ENCODE peak calls at places on chromosomes 13 and 19, in eight cellular contexts. E is fibroblast of lung, W is bronchial epithelial cell, S is fibroblast of villous mesenchyme, J is pancreas, M is HFFc6, V is esophagus muscularis mucosa, U is neural crest cell. N is an unnamed sample.

GRCh38 chr19:38649305-38650179 is 2.1 kb downstream of the ACTN4 start:
- DNase-seq in E (no peak), W (peak), S (no peak), J (peak), M (no peak), V (no peak), U (no peak), N (peak)

GRCh38 chr13:106986687-106987434 is 418.9 kb upstream of the ARGLU1 start:
- DNase-seq in E (no peak), W (no peak), S (peak), J (no peak), M (no peak), V (no peak), U (no peak), N (no peak)

GRCh38 chr19:18922228-18922985 is 2.9 kb downstream of the DDX49 start:
- DNase-seq in E (no peak), W (no peak), S (no peak), J (no peak), M (no peak), V (no peak), U (no peak), N (no peak)

GRCh38 chr13:113975416-113975815 is 1.5 kb upstream of the C13orf46 start:
- DNase-seq in E (no peak), W (no peak), S (no peak), J (no peak), M (no peak), V (no peak), U (no peak), N (no peak)

GRCh38 chr13:19984430-19985218 is 26.1 kb downstream of the ZMYM2 start:
- DNase-seq in E (peak), W (peak), S (peak), J (no peak), M (peak), V (no peak), U (no peak), N (peak)

GRCh38 chr13:88656751-88657150 is 985.6 kb downstream of the SLITRK5 start:
- DNase-seq in E (no peak), W (peak), S (no peak), J (no peak), M (no peak), V (no peak), U (no peak), N (peak)

GRCh38 chr13:25727250-25727649 is 324.6 kb downstream of the SHISA2 start:
- DNase-seq in E (no peak), W (no peak), S (no peak), J (peak), M (no peak), V (no peak), U (no peak), N (no peak)

GRCh38 chr13:62931901-62932883 is 1516.5 kb upstream of the PCDH20 start:
- DNase-seq in E (peak), W (no peak), S (peak), J (no peak), M (no peak), V (no peak), U (no peak), N (no peak)

GRCh38 chr19:57068921-57069697 is 50.7 kb upstream of the USP29 start:
- DNase-seq in E (no peak), W (no peak), S (peak), J (no peak), M (no peak), V (no peak), U (no peak), N (no peak)

GRCh38 chr13:20193142-20193923 is 595 bp upstream of the GJB2 start:
- DNase-seq in E (no peak), W (no peak), S (peak), J (no peak), M (no peak), V (peak), U (no peak), N (no peak)

GRCh38 chr19:51687791-51688664 is 5.1 kb upstream of the SPACA6 start:
- DNase-seq in E (peak), W (peak), S (peak), J (peak), M (peak), V (no peak), U (no peak), N (peak)

GRCh38 chr13:51234676-51235075 is 12.5 kb downstream of the FAM124A start:
- DNase-seq in E (no peak), W (no peak), S (peak), J (no peak), M (no peak), V (no peak), U (no peak), N (no peak)

GRCh38 chr13:40446365-40446764 is 220.1 kb downstream of the FOXO1 start:
- DNase-seq in E (peak), W (peak), S (no peak), J (no peak), M (no peak), V (no peak), U (no peak), N (no peak)

GRCh38 chr13:98524793-98525192 is 52.1 kb downstream of the STK24 start:
- DNase-seq in E (no peak), W (no peak), S (no peak), J (no peak), M (no peak), V (no peak), U (no peak), N (no peak)

GRCh38 chr13:67147257-67148218 is 82.6 kb downstream of the PCDH9 start:
- DNase-seq in E (peak), W (peak), S (peak), J (no peak), M (peak), V (no peak), U (no peak), N (peak)

GRCh38 chr19:1213391-1214286 is 8.1 kb downstream of the STK11 start:
- DNase-seq in E (peak), W (peak), S (peak), J (no peak), M (peak), V (no peak), U (no peak), N (peak)

GRCh38 chr19:41116261-41116660 is 2.0 kb downstream of the CYP2F1 start:
- DNase-seq in E (no peak), W (no peak), S (no peak), J (no peak), M (no peak), V (no peak), U (no peak), N (no peak)

GRCh38 chr13:23558675-23559536 is 11.3 kb upstream of the TNFRSF19 start:
- DNase-seq in E (peak), W (peak), S (peak), J (no peak), M (peak), V (no peak), U (peak), N (peak)

GRCh38 chr19:6613711-6614110 is 22.8 kb upstream of the CD70 start:
- DNase-seq in E (peak), W (peak), S (no peak), J (no peak), M (no peak), V (no peak), U (no peak), N (peak)

GRCh38 chr13:33284016-33284415 is 1.5 kb downstream of the STARD13 start:
- DNase-seq in E (peak), W (no peak), S (no peak), J (no peak), M (peak), V (no peak), U (no peak), N (no peak)

GRCh38 chr13:74128171-74128767 is 5.9 kb downstream of the KLF12 start:
- DNase-seq in E (peak), W (peak), S (peak), J (no peak), M (peak), V (no peak), U (no peak), N (peak)

GRCh38 chr13:114143806-114144605 is 11.6 kb upstream of the RASA3 start:
- DNase-seq in E (no peak), W (no peak), S (no peak), J (no peak), M (no peak), V (no peak), U (no peak), N (no peak)

GRCh38 chr13:113777311-113778260 is 18.6 kb downstream of the TMEM255B start:
- DNase-seq in E (peak), W (no peak), S (peak), J (no peak), M (no peak), V (no peak), U (peak), N (no peak)

GRCh38 chr13:32272021-32272695 is 43.0 kb downstream of the ZAR1L start:
- DNase-seq in E (no peak), W (peak), S (peak), J (no peak), M (no peak), V (no peak), U (no peak), N (peak)

GRCh38 chr13:75633285-75633684 is 2.8 kb upstream of the LMO7 start:
- DNase-seq in E (peak), W (peak), S (peak), J (no peak), M (peak), V (no peak), U (no peak), N (no peak)

GRCh38 chr13:49225358-49226042 is 5.4 kb downstream of the MLNR start:
- DNase-seq in E (no peak), W (peak), S (peak), J (no peak), M (no peak), V (peak), U (no peak), N (peak)

GRCh38 chr19:10580979-10581631 is 6.0 kb downstream of the AP1M2 start:
- DNase-seq in E (peak), W (peak), S (peak), J (peak), M (peak), V (peak), U (peak), N (peak)

GRCh38 chr19:23470873-23471555 is 75.7 kb upstream of the ZNF91 start:
- DNase-seq in E (no peak), W (no peak), S (no peak), J (no peak), M (no peak), V (no peak), U (no peak), N (no peak)

GRCh38 chr13:102028846-102029245 is 373.0 kb downstream of the FGF14 start:
- DNase-seq in E (no peak), W (no peak), S (no peak), J (no peak), M (no peak), V (no peak), U (no peak), N (no peak)

DNA sequence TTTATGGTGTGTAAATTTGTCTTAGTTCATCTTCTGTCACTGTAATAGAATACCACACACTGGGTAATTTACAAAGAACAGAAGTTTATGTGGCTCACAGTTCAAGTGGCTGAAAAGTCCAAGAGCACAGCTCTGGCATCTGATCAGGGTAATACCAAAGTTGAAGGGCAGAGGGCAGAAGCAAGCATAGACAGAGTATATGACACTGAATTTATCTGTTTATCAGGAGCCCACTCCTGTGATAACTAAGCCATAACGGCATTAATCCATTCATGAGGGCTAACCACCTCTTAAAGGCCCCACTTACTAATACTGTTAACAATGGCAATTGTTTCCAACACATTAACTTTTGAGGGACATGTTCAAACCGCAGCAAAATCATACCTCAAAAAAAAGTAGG is 4.0 kb upstream of the RFXAP start:
- DNase-seq in E (no peak), W (peak), S (no peak), J (no peak), M (no peak), V (no peak), U (no peak), N (no peak)
- TF ChIP-seq CTCF in E (peak), W (peak), S (peak), J (no peak), M (peak), V (no peak), U (peak), N (peak)

GRCh38 chr19:54415901-54416621 is 797 bp downstream of the TTYH1 start:
- DNase-seq in E (no peak), W (no peak), S (no peak), J (no peak), M (no peak), V (no peak), U (no peak), N (no peak)

GRCh38 chr19:54416695-54417491 is 1.6 kb downstream of the TTYH1 start:
- DNase-seq in E (no peak), W (no peak), S (no peak), J (no peak), M (no peak), V (no peak), U (no peak), N (no peak)

GRCh38 chr19:54414156-54414555 is 1.1 kb upstream of the TTYH1 start:
- DNase-seq in E (no peak), W (no peak), S (no peak), J (no peak), M (no peak), V (no peak), U (no peak), N (no peak)

GRCh38 chr19:54412877-54413276 is 2.4 kb upstream of the TTYH1 start:
- DNase-seq in E (no peak), W (no peak), S (no peak), J (no peak), M (no peak), V (no peak), U (no peak), N (no peak)

GRCh38 chr19:54415208-54415900 is at the start of gene TTYH1:
- DNase-seq in E (no peak), W (no peak), S (no peak), J (no peak), M (no peak), V (no peak), U (peak), N (no peak)
- TF ChIP-seq CTCF in E (no peak), W (no peak), S (no peak), J (peak), M (peak), V (no peak), U (peak), N (peak)

GRCh38 chr19:4538601-4538954 is 1.3 kb downstream of the LRG1 start:
- DNase-seq in E (no peak), W (no peak), S (no peak), J (no peak), M (no peak), V (no peak), U (no peak), N (no peak)

GRCh38 chr19:4539697-4540581 is at the start of gene LRG1:
- DNase-seq in E (no peak), W (peak), S (no peak), J (peak), M (no peak), V (no peak), U (no peak), N (peak)

GRCh38 chr19:4539169-4539696 is 603 bp downstream of the LRG1 start:
- DNase-seq in E (no peak), W (no peak), S (no peak), J (no peak), M (no peak), V (no peak), U (no peak), N (no peak)

GRCh38 chr19:4536798-4537197 is 1.8 kb upstream of the PLIN5 start:
- DNase-seq in E (no peak), W (no peak), S (no peak), J (no peak), M (no peak), V (no peak), U (no peak), N (no peak)

DNA sequence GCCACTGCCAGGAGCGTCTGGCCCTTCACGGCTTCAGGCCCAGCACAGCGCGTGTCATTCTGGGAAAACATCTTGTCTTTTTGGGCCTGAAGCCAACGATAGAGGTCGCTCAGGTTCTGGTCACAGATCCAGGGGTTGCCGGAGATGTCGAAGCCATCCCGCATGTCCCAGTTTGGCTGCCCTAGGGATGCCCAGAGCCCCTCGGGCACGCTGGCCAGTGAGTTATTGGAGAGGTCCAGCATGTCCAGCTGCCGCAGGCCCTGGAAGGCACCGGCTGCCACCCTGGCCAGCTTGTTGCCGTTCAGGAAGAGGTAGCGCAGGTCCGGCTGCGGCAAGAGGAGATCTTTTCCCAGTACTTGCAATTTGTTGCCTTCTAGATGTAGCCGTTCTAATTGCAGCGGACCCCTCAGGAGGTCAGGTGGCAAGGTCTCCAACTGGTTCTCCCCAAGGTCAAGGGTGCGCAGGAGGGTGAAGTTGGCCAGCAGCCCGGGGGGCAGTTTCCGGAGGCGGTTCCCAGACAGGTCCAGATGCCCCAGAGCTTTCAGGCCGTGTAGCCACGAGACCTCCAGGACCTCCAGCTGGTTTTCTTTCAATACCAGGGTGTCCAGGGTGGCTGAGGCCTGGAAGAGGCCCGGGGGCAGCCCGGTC is 1.8 kb downstream of the LRG1 start:
- DNase-seq in E (no peak), W (no peak), S (no peak), J (no peak), M (no peak), V (no peak), U (no peak), N (no peak)
- TF ChIP-seq CTCF in E (no peak), W (no peak), S (no peak), J (no peak), M (no peak), V (no peak), U (no peak), N (no peak)

GRCh38 chr19:16117594-16118033 is 5.9 kb downstream of the RAB8A start:
- DNase-seq in E (no peak), W (no peak), S (no peak), J (no peak), M (no peak), V (no peak), U (no peak), N (no peak)

GRCh38 chr19:16116067-16116466 is 4.4 kb downstream of the RAB8A start:
- DNase-seq in E (no peak), W (no peak), S (no peak), J (no peak), M (no peak), V (no peak), U (no peak), N (no peak)

GRCh38 chr19:16121141-16121540 is 9.5 kb downstream of the RAB8A start:
- DNase-seq in E (no peak), W (no peak), S (no peak), J (no peak), M (no peak), V (no peak), U (no peak), N (no peak)

GRCh38 chr19:16115309-16116039 is 3.8 kb downstream of the RAB8A start:
- DNase-seq in E (no peak), W (no peak), S (no peak), J (no peak), M (no peak), V (no peak), U (no peak), N (no peak)

GRCh38 chr19:16118489-16119033 is 6.9 kb downstream of the RAB8A start:
- DNase-seq in E (no peak), W (no peak), S (no peak), J (peak), M (no peak), V (no peak), U (no peak), N (no peak)
- TF ChIP-seq CTCF in E (no peak), W (no peak), S (no peak), J (no peak), M (no peak), V (no peak), U (no peak), N (no peak)

DNA sequence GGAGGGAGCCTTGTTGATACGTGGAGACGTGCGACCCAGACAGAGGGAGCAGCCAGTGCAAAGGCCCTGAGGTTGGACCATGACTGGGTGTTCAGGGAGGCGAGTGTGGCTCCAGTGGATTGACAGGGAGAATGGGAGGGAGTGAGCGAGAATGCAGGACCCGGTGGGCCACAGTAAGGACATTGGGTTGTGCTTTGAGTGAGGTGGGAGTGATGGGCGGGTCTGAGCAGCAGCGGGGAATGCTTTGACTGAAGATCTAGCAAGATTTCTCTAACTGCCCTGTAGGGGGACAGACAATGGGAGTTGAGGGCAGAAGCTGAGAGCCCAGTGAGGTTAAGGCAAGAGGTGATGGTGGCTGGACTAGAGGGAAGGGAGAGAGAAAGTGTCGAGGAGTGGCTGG is 7.7 kb upstream of the NANOS2 start:
- DNase-seq in E (no peak), W (no peak), S (no peak), J (no peak), M (no peak), V (no peak), U (no peak), N (no peak)
- TF ChIP-seq CTCF in E (no peak), W (peak), S (peak), J (no peak), M (peak), V (no peak), U (peak), N (no peak)